ENCODE peak calls at places on chromosome 4, in seven cellular contexts. B, Z, G, U, R, E and V are unnamed samples.

GRCh38 chr4:94416981-94417380 is 34.8 kb upstream of the PDLIM5 start:
- DNase-seq in U (no peak), Z (no peak), B (no peak), G (no peak), R (no peak), E (no peak), V (no peak)

GRCh38 chr4:165288639-165289428 is 38.6 kb upstream of the MSMO1 start:
- DNase-seq in B (no peak), E (no peak), Z (no peak), G (no peak), U (no peak), R (peak), V (no peak)

GRCh38 chr4:119068529-119068962 is 67.1 kb upstream of the MYOZ2 start:
- DNase-seq in U (no peak), G (no peak), B (no peak), R (no peak), E (no peak), Z (no peak), V (no peak)

GRCh38 chr4:163587867-163588266 is 93.4 kb downstream of the TMA16 start:
- DNase-seq in U (peak), E (no peak), R (no peak), B (no peak), G (no peak), Z (no peak), V (no peak)

GRCh38 chr4:88516746-88517145 is 6.8 kb downstream of the PYURF start:
- DNase-seq in U (no peak), R (no peak), Z (no peak), B (no peak), G (no peak), E (no peak), V (no peak)

GRCh38 chr4:185915817-185916216 is 103.8 kb upstream of the SORBS2 start:
- DNase-seq in Z (no peak), G (no peak), U (no peak), E (no peak), B (no peak), R (no peak), V (no peak)

GRCh38 chr4:7170012-7170411 is 22.3 kb upstream of the SORCS2 start:
- DNase-seq in G (no peak), R (no peak), E (no peak), B (no peak), Z (no peak), U (no peak), V (no peak)

GRCh38 chr4:108355523-108356208 is 186.9 kb upstream of the LEF1 start:
- DNase-seq in E (no peak), U (no peak), B (no peak), R (no peak), Z (no peak), G (no peak), V (no peak)

GRCh38 chr4:139605516-139605915 is 49.5 kb upstream of the SETD7 start:
- DNase-seq in U (no peak), B (no peak), R (no peak), Z (no peak), G (no peak), E (no peak), V (no peak)

GRCh38 chr4:168514249-168514852 is 17.5 kb downstream of the PALLD start:
- DNase-seq in E (peak), R (peak), U (no peak), Z (no peak), G (no peak), B (no peak), V (no peak)

GRCh38 chr4:160423879-160424451 is 1321.1 kb downstream of the RAPGEF2 start:
- DNase-seq in U (peak), E (no peak), Z (no peak), B (no peak), R (peak), G (no peak), V (peak)

DNA sequence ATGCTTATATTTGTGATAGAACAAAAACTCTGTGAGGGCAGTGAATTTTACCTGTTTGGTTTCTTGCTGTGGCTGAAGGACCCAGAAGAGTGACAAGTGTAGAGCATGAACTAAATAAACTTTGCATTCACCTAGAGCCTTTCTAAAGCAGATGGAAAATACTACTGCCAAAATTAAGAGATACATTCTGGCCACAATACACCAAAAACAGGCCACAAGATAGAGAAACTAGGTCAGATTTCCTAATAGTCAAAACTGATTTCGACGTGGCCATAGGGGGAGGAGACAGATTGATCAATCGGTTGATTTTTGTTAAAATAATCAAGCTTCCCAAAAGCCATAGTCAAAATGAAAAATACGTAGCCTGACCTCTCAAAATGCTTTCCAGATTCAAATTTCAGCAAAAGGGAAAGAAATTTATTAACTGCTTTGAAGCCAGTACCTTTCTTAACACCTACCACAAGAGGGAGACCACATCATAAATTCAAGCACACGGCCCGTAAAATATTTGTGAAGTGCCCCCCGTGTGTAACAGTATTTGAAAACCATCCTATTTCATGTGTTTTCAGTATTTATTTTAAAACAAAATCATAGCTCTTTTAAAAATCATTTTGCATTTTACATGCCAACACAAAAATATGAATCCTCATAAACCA is 132.4 kb downstream of the CORIN start:
- DNase-seq in G (no peak), Z (no peak), E (peak), U (peak), R (peak), B (no peak), V (no peak)
- TF ChIP-seq CTCF in G (no peak), Z (peak), E (peak), U (peak), R (peak), B (no peak), V (peak)

GRCh38 chr4:6137027-6137746 is 63.2 kb downstream of the JAKMIP1 start:
- DNase-seq in Z (no peak), G (no peak), U (no peak), R (no peak), B (no peak), E (no peak), V (no peak)

GRCh38 chr4:6134612-6135220 is 65.6 kb downstream of the JAKMIP1 start:
- DNase-seq in G (no peak), B (no peak), R (no peak), U (peak), Z (no peak), E (no peak), V (no peak)

GRCh38 chr4:6142511-6142910 is 57.8 kb downstream of the JAKMIP1 start:
- DNase-seq in E (no peak), G (no peak), U (no peak), B (no peak), Z (no peak), R (no peak), V (no peak)

GRCh38 chr4:6141554-6141953 is 58.8 kb downstream of the JAKMIP1 start:
- DNase-seq in R (no peak), E (no peak), B (no peak), G (no peak), U (no peak), Z (no peak), V (no peak)

GRCh38 chr4:6137747-6138135 is 62.6 kb downstream of the JAKMIP1 start:
- DNase-seq in G (no peak), R (no peak), U (no peak), Z (no peak), E (no peak), B (no peak), V (no peak)
- TF ChIP-seq CTCF in G (no peak), R (no peak), U (no peak), Z (no peak), E (no peak), B (no peak), V (no peak)

DNA sequence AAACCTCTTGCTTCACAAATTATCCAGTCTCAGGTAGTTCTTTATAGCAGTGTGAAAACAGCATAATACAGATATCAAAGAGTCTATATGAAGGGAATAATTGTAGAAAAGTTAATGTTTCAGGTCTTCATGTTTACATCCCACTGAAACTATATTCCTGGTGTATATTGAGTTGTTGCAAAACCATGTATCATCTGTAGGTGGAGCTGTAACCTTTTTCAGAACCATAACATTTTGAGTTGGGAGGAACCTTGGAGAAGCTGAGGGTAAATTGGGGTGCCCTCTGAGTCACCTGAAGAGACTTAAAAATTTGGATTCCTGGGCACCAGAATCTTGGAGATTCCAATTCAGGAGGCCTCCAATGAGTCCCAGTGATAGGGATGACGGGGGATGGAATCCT is 51.9 kb upstream of the TAPT1 start:
- DNase-seq in R (no peak), G (no peak), B (no peak), U (no peak), E (no peak), Z (no peak), V (no peak)
- TF ChIP-seq CTCF in R (peak), G (no peak), B (no peak), U (no peak), E (peak), Z (peak), V (no peak)

DNA sequence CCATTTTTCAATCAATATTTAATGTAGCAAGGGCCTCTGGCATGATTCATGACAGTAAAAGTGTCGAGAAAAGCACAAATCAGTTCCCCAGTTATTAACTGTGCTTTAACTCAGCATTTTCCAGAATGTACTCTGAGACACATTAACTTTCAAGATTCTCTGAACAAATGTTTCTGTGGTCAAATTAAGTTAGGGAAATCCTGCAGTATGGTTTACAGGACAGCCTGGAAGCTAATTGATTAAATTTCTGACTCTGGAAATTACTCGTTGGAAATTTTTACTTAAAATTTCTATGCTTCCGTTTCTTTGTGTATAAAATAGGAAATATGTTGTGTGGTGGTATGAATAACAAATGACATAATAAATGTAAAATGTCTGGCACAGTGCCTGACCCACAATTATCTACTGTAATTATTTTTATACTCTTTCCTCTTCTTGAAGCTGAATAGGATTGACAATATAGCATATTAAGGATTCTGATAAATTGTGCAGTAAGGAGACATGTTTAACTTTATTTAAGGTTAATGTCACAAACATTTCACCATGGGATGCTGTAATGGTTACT is 33.7 kb downstream of the STK32B start:
- DNase-seq in E (no peak), G (no peak), R (no peak), U (no peak), Z (no peak), B (no peak), V (no peak)
- TF ChIP-seq CTCF in E (no peak), G (no peak), R (no peak), U (no peak), Z (no peak), B (no peak), V (no peak)

DNA sequence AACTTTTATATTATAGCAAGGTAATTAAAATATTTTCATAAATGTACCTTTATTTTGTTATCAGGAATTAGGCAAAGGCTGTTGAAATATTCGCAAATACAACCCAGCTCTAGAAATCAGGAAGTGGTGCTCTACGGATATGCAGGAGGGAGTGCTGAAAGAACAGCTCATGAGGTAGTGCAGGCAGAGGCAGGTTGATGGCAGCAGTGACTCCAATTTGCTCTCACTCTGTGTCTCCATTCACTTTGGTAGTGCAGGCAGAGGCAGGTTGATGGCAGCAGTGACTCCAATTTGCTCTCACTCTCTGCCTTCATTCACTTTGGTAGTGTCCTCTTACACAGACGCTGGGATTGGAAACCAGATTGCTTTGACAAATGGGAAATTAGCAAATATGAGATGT is 277.9 kb downstream of the TRIML1 start:
- DNase-seq in U (peak), B (no peak), G (no peak), Z (no peak), E (peak), R (no peak), V (no peak)
- TF ChIP-seq CTCF in U (no peak), B (no peak), G (no peak), Z (peak), E (peak), R (no peak), V (no peak)

GRCh38 chr4:114807759-114808404 is 209.3 kb downstream of the UGT8 start:
- DNase-seq in R (peak), U (peak), B (no peak), E (peak), Z (no peak), G (no peak), V (peak)
- TF ChIP-seq CTCF in R (peak), U (peak), B (no peak), E (peak), Z (peak), G (peak), V (peak)

GRCh38 chr4:64784125-64784524 is 374.9 kb upstream of the TECRL start:
- DNase-seq in U (no peak), R (no peak), B (no peak), G (no peak), Z (no peak), E (no peak), V (no peak)

GRCh38 chr4:64776820-64777219 is 367.6 kb upstream of the TECRL start:
- DNase-seq in G (no peak), U (no peak), R (no peak), Z (no peak), B (no peak), E (no peak), V (no peak)

GRCh38 chr4:64777286-64777685 is 368.0 kb upstream of the TECRL start:
- DNase-seq in E (no peak), U (no peak), Z (no peak), R (no peak), B (no peak), G (no peak), V (no peak)

GRCh38 chr4:64780664-64781063 is 371.4 kb upstream of the TECRL start:
- DNase-seq in U (no peak), B (no peak), R (no peak), E (no peak), Z (no peak), G (no peak), V (no peak)

DNA sequence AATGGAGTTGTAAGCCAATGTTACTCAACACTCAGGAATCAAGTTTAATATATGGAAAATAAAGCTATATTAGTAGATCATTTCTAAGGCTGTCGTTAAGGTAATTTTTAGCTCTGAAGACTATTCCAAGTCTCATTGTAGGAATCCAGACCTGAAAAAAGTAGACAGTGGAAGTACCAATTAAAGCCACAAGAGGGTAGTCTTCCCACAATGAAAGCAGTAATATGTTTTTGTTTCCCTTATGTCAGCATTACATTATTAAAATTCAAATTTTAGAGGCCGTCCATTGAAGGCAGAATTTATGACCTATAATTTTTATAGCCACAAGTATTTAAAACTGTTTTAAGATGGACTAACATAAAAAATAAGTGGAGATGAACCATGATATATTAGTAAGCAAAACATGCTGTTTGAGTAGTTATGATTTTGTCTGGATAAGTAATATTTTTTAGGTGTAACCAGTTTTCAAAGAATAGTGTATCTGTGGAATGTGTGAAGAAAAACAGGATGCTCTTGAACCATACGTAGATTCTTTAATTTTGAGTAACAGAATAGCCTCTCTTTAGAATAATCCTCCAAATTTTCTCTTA is 372.6 kb upstream of the TECRL start:
- DNase-seq in U (peak), G (no peak), R (peak), Z (no peak), E (peak), B (no peak), V (peak)
- TF ChIP-seq CTCF in U (peak), G (no peak), R (peak), Z (peak), E (peak), B (no peak), V (peak)